ENCODE peak calls at places on chromosomes 1 and 21, in eight cellular contexts. R is HuH-7.5; Y is lower leg skin; L is activated CD4-positive, alpha-beta T cell treated with anti-CD3 and anti-CD28 coated beads, Interleukin-2, amount 50 U/mL, for 1 hour; G is NCI-H1048; N is G401; H is stimulated activated CD8-positive, alpha-beta memory T cell treated with anti-CD3 and anti-CD28 coated beads, Interleukin-12 subunit alpha, Interleukin-12 subunit beta, amount 100 ng/mL, for 1 hour; D is stimulated activated CD4-positive, alpha-beta T cell treated with anti-CD3 and anti-CD28 coated beads, TNF-alpha, amount 100 ng/mL, for 1 hour. O is an unnamed sample.
A peak's percentile ranks its signal among the peaks of the same experiment; 100 is the strongest.

GRCh38 chr1:925532-926421 is 2.1 kb downstream of the SAMD11 start:
- DNase-seq in G (no peak), D (no peak), R (peak; percentile 93), Y (no peak), H (no peak), N (no peak), L (no peak), O (no peak)

GRCh38 chr1:69246109-69246508 is 321.6 kb upstream of the LRRC7 start:
- DNase-seq in H (no peak), G (no peak), Y (no peak), L (no peak), N (no peak), D (no peak), R (no peak), O (peak; percentile 56)

GRCh38 chr1:26913754-26914619 is at the start of gene NR0B2:
- DNase-seq in R (peak; percentile 63), H (no peak), D (no peak), L (no peak), Y (no peak), G (no peak), N (peak; percentile 64), O (no peak)

GRCh38 chr1:170776147-170776734 is 112.3 kb downstream of the PRRX1 start:
- DNase-seq in N (no peak), D (no peak), R (no peak), H (no peak), Y (no peak), G (no peak), L (no peak), O (no peak)

GRCh38 chr1:38194486-38194885 is 147.9 kb upstream of the POU3F1 start:
- DNase-seq in R (no peak), D (no peak), N (no peak), H (no peak), Y (no peak), G (no peak), L (no peak), O (no peak)

GRCh38 chr1:230915079-230915478 is 46.8 kb upstream of the C1orf198 start:
- DNase-seq in L (no peak), G (no peak), D (no peak), Y (no peak), R (no peak), H (no peak), N (no peak), O (no peak)

GRCh38 chr21:43034098-43034497 is 41.5 kb downstream of the CBS start:
- DNase-seq in D (no peak), H (no peak), N (no peak), L (no peak), Y (no peak), G (no peak), R (no peak), O (no peak)

GRCh38 chr1:152926091-152926490 is 17.7 kb downstream of the IVL start:
- DNase-seq in Y (no peak), D (no peak), N (no peak), R (no peak), G (no peak), H (no peak), L (no peak), O (no peak)

GRCh38 chr21:41250519-41250918 is 66.1 kb upstream of the FAM3B start:
- DNase-seq in D (no peak), H (no peak), Y (no peak), R (no peak), N (peak; percentile 1), L (no peak), G (no peak), O (no peak)

GRCh38 chr1:169102567-169102966 is 3.9 kb upstream of the ATP1B1 start:
- DNase-seq in N (peak; percentile 66), D (no peak), L (no peak), Y (no peak), R (no peak), G (no peak), H (no peak), O (no peak)

GRCh38 chr1:39393645-39394044 is 97.8 kb upstream of the BMP8A start:
- DNase-seq in G (no peak), N (no peak), R (no peak), D (no peak), H (no peak), L (no peak), Y (no peak), O (no peak)

GRCh38 chr1:100387209-100387608 is 34.9 kb downstream of the CDC14A start:
- DNase-seq in H (no peak), R (no peak), L (no peak), G (no peak), N (no peak), Y (no peak), D (no peak), O (no peak)

GRCh38 chr1:24075946-24076345 is 36.0 kb downstream of the MYOM3 start:
- DNase-seq in D (no peak), G (no peak), L (no peak), H (no peak), N (no peak), Y (no peak), R (no peak), O (no peak)

GRCh38 chr1:105005594-105006195 is 1256.0 kb downstream of the AMY1C start:
- DNase-seq in N (no peak), Y (peak; percentile 58), H (no peak), R (no peak), L (no peak), D (no peak), G (no peak), O (no peak)

GRCh38 chr1:163104405-163105099 is 35.4 kb downstream of the RGS4 start:
- DNase-seq in Y (no peak), G (no peak), N (no peak), R (no peak), L (no peak), H (no peak), D (no peak), O (no peak)

O was measured in NCI-H1694.